ENCODE peak calls at places on chromosomes 11 and 22, in seven cellular contexts. N, X, L, I, W, Z and K are unnamed samples.

GRCh38 chr11:47413908-47414684 is 5.7 kb downstream of the SLC39A13 start:
- DNase-seq in I (no peak), N (no peak), Z (no peak), W (peak; percentile 38), X (no peak), L (no peak), K (no peak)

GRCh38 chr11:70448983-70449567 is 50.7 kb downstream of the CTTN start:
- DNase-seq in N (no peak), X (no peak), W (no peak), Z (no peak), I (no peak), L (no peak), K (no peak)

GRCh38 chr11:17730608-17731462 is 3.7 kb upstream of the KCNC1 start:
- DNase-seq in N (peak; percentile 74), Z (peak; percentile 56), L (peak; percentile 46), W (peak; percentile 75), I (peak; percentile 41), X (peak; percentile 55), K (peak; percentile 65)

GRCh38 chr22:30955153-30955552 is 13.4 kb downstream of the MORC2 start:
- DNase-seq in N (no peak), W (no peak), I (no peak), X (no peak), Z (no peak), L (no peak), K (no peak)

GRCh38 chr11:122038543-122038942 is 77.5 kb downstream of the BLID start:
- DNase-seq in L (no peak), N (no peak), Z (no peak), X (no peak), I (no peak), W (peak; percentile 67), K (no peak)

GRCh38 chr11:15101072-15101701 is 13.5 kb upstream of the INSC start:
- DNase-seq in Z (peak; percentile 26), W (peak; percentile 80), I (peak; percentile 36), X (peak; percentile 58), N (peak; percentile 27), L (peak; percentile 15), K (peak; percentile 55)

GRCh38 chr22:20957691-20958440 is 9.2 kb upstream of the AIFM3 start:
- DNase-seq in I (no peak), L (no peak), X (no peak), N (no peak), Z (no peak), W (no peak), K (no peak)

GRCh38 chr11:102576350-102576749 is 45.8 kb upstream of the MMP7 start:
- DNase-seq in L (no peak), I (no peak), N (no peak), X (no peak), W (no peak), Z (no peak), K (no peak)

GRCh38 chr11:109956124-109956793 is 136.9 kb upstream of the ZC3H12C start:
- DNase-seq in W (no peak), Z (no peak), N (no peak), X (no peak), L (no peak), I (no peak), K (no peak)

GRCh38 chr11:130763087-130763980 is 152.9 kb downstream of the SNX19 start:
- DNase-seq in W (no peak), N (no peak), X (no peak), L (no peak), I (no peak), Z (no peak), K (no peak)

GRCh38 chr22:16609548-16610261 is 17.1 kb upstream of the CCT8L2 start:
- DNase-seq in L (no peak), Z (no peak), N (no peak), X (no peak), I (no peak), W (no peak), K (no peak)

GRCh38 chr11:92627615-92628201 is 341.7 kb upstream of the MTNR1B start:
- DNase-seq in X (no peak), N (no peak), W (peak; percentile 62), L (no peak), I (no peak), Z (no peak), K (no peak)

GRCh38 chr11:67674442-67674871 is at the start of gene ALDH3B2:
- DNase-seq in W (no peak), X (no peak), I (no peak), Z (no peak), N (no peak), L (no peak), K (no peak)

GRCh38 chr11:116239247-116239646 is 533.5 kb downstream of the BUD13 start:
- DNase-seq in N (no peak), Z (no peak), I (no peak), W (no peak), L (no peak), X (no peak), K (no peak)

GRCh38 chr22:49671331-49672012 is 156.2 kb downstream of the BRD1 start:
- DNase-seq in N (no peak), L (no peak), Z (no peak), I (no peak), W (no peak), X (no peak), K (no peak)

GRCh38 chr11:109998921-109999320 is 94.3 kb upstream of the ZC3H12C start:
- DNase-seq in X (no peak), I (no peak), L (no peak), Z (no peak), N (no peak), W (no peak), K (no peak)

GRCh38 chr11:47485112-47485511 is 36.2 kb upstream of the RAPSN start:
- DNase-seq in I (no peak), L (no peak), Z (no peak), W (no peak), X (no peak), N (no peak), K (no peak)

GRCh38 chr11:102799656-102800339 is 1.8 kb upstream of the MMP1 start:
- DNase-seq in N (no peak), Z (no peak), X (no peak), I (no peak), L (no peak), W (no peak), K (no peak)

GRCh38 chr11:94142308-94143277 is 14.0 kb downstream of the PANX1 start:
- DNase-seq in X (no peak), Z (no peak), I (no peak), L (no peak), W (no peak), N (no peak), K (peak; percentile 83)

GRCh38 chr11:3865388-3866193 is 10.1 kb downstream of the STIM1 start:
- DNase-seq in N (no peak), I (no peak), X (no peak), W (peak; percentile 60), L (no peak), Z (no peak), K (no peak)

GRCh38 chr11:112665291-112665690 is 295.9 kb upstream of the NCAM1 start:
- DNase-seq in X (no peak), L (no peak), Z (no peak), W (no peak), I (no peak), N (no peak), K (peak; percentile 56)

GRCh38 chr11:96827164-96827563 is 437.4 kb downstream of the JRKL start:
- DNase-seq in W (peak; percentile 22), L (no peak), Z (no peak), I (no peak), N (no peak), X (no peak), K (no peak)

GRCh38 chr11:7964261-7964660 is 986 bp downstream of the NLRP10 start:
- DNase-seq in Z (no peak), I (no peak), X (no peak), W (no peak), N (no peak), L (no peak), K (no peak)

GRCh38 chr11:106540001-106540400 is 462.5 kb downstream of the AASDHPPT start:
- DNase-seq in X (no peak), W (no peak), L (no peak), Z (no peak), I (no peak), N (no peak), K (no peak)